ENCODE peak calls at places on chromosomes 6 and 20, in five cellular contexts. G, F, Q, L and P are unnamed samples.
A peak's percentile ranks its signal among the peaks of the same experiment; 100 is the strongest.

GRCh38 chr20:10558635-10559187 is 115.1 kb downstream of the JAG1 start:
- DNase-seq in F (peak; percentile 44), G (no peak), L (no peak), Q (no peak), P (no peak)

GRCh38 chr6:28811873-28812272 is 111.9 kb downstream of the TRIM27 start:
- DNase-seq in L (no peak), F (peak; percentile 54), G (no peak), Q (no peak), P (no peak)

GRCh38 chr6:43926644-43927524 is 156.9 kb downstream of the VEGFA start:
- DNase-seq in L (peak; percentile 79), F (peak; percentile 29), G (peak; percentile 99), Q (no peak), P (peak; percentile 37)

GRCh38 chr6:137423444-137424168 is 70.6 kb downstream of the OLIG3 start:
- DNase-seq in Q (no peak), G (no peak), F (no peak), L (no peak), P (no peak)

GRCh38 chr6:143999406-143999805 is 8.7 kb downstream of the PLAGL1 start:
- DNase-seq in L (no peak), F (no peak), Q (no peak), G (no peak), P (no peak)

GRCh38 chr6:89888138-89888514 is 6.1 kb upstream of the GJA10 start:
- DNase-seq in L (no peak), G (no peak), F (no peak), Q (no peak), P (no peak)

GRCh38 chr6:137271245-137272183 is 52.3 kb upstream of the IFNGR1 start:
- DNase-seq in G (no peak), Q (no peak), L (no peak), F (peak; percentile 60), P (peak; percentile 22)

GRCh38 chr20:61806995-61807394 is 258.7 kb downstream of the TAF4 start:
- DNase-seq in L (no peak), F (no peak), Q (no peak), G (no peak), P (no peak)

GRCh38 chr6:154457046-154457713 is 53.3 kb downstream of the CNKSR3 start:
- DNase-seq in F (no peak), L (no peak), G (no peak), Q (no peak), P (no peak)

GRCh38 chr20:51446656-51447055 is 95.9 kb downstream of the NFATC2 start:
- DNase-seq in Q (no peak), F (peak; percentile 86), G (no peak), L (peak; percentile 86), P (peak; percentile 98)

GRCh38 chr20:15708984-15709598 is 864.2 kb downstream of the KIF16B start:
- DNase-seq in G (peak; percentile 23), Q (no peak), F (peak; percentile 59), L (peak; percentile 15), P (no peak)

GRCh38 chr6:33987531-33988021 is 158.3 kb downstream of the GRM4 start:
- DNase-seq in F (no peak), Q (no peak), L (no peak), G (no peak), P (no peak)

GRCh38 chr6:24439858-24440539 is 37.3 kb downstream of the MRS2 start:
- DNase-seq in G (peak; percentile 3), Q (no peak), F (no peak), L (no peak), P (no peak)

GRCh38 chr20:31581391-31581790 is 23.7 kb upstream of the ID1 start:
- DNase-seq in F (no peak), G (no peak), L (no peak), Q (no peak), P (no peak)

GRCh38 chr6:148528292-148528691 is 185.7 kb downstream of the SASH1 start:
- DNase-seq in L (no peak), F (no peak), G (no peak), Q (no peak), P (no peak)

GRCh38 chr6:1870267-1870666 is 260.6 kb downstream of the FOXC1 start:
- DNase-seq in F (no peak), G (no peak), Q (no peak), L (no peak), P (no peak)

GRCh38 chr6:50707652-50708325 is 5.5 kb upstream of the TFAP2D start:
- DNase-seq in Q (peak; percentile 73), F (no peak), L (no peak), G (no peak), P (no peak)

GRCh38 chr6:11210386-11211138 is 21.9 kb downstream of the NEDD9 start:
- DNase-seq in F (no peak), G (no peak), L (no peak), Q (no peak), P (no peak)

GRCh38 chr6:129893513-129894098 is 32.5 kb upstream of the TMEM244 start:
- DNase-seq in G (no peak), Q (no peak), L (no peak), F (peak; percentile 11), P (no peak)

GRCh38 chr20:47799116-47799715 is 13.9 kb upstream of the SULF2 start:
- DNase-seq in F (no peak), L (no peak), Q (no peak), G (no peak), P (no peak)

GRCh38 chr6:52557389-52558265 is 19.2 kb downstream of the TRAM2 start:
- DNase-seq in F (no peak), G (no peak), L (no peak), Q (no peak), P (no peak)

GRCh38 chr20:38204936-38205435 is 39.9 kb upstream of the TGM2 start:
- DNase-seq in Q (no peak), L (no peak), G (no peak), F (no peak), P (no peak)

GRCh38 chr20:63062188-63063140 is 55.7 kb upstream of the BHLHE23 start:
- DNase-seq in Q (no peak), G (no peak), F (no peak), L (no peak), P (no peak)

GRCh38 chr6:56759521-56759920 is 116.8 kb upstream of the DST start:
- DNase-seq in L (no peak), F (no peak), G (no peak), Q (no peak), P (no peak)

GRCh38 chr20:53866787-53867740 is 203.3 kb downstream of the BCAS1 start:
- DNase-seq in G (peak; percentile 6), L (no peak), F (no peak), Q (no peak), P (no peak)

GRCh38 chr6:114740547-114740946 is 397.7 kb upstream of the HS3ST5 start:
- DNase-seq in G (no peak), L (no peak), Q (no peak), F (no peak), P (no peak)

GRCh38 chr20:38730989-38731737 is 6.9 kb downstream of the SLC32A1 start:
- DNase-seq in Q (no peak), L (peak; percentile 78), F (peak; percentile 79), G (peak; percentile 76), P (peak; percentile 91)

GRCh38 chr6:129419324-129419723 is 290.7 kb downstream of the ARHGAP18 start:
- DNase-seq in G (no peak), L (no peak), F (no peak), Q (no peak), P (no peak)

GRCh38 chr20:15022921-15023320 is 685.5 kb upstream of the FLRT3 start:
- DNase-seq in F (no peak), L (no peak), Q (no peak), G (no peak), P (no peak)

GRCh38 chr6:50272611-50273010 is 222.9 kb upstream of the DEFB112 start:
- DNase-seq in Q (no peak), G (no peak), F (no peak), L (no peak), P (peak; percentile 19)

GRCh38 chr6:163296835-163297519 is 117.5 kb upstream of the QKI start:
- DNase-seq in Q (no peak), F (no peak), G (no peak), L (no peak), P (no peak)

GRCh38 chr6:132687306-132687705 is 26.5 kb downstream of the VNN1 start:
- DNase-seq in F (peak; percentile 58), Q (no peak), G (no peak), L (peak; percentile 7), P (peak; percentile 25)

GRCh38 chr6:154961141-154961540 is 34.0 kb upstream of the TIAM2 start:
- DNase-seq in G (no peak), F (no peak), Q (no peak), L (no peak), P (no peak)

GRCh38 chr6:71513036-71513435 is 224.4 kb downstream of the OGFRL1 start:
- DNase-seq in F (no peak), L (no peak), Q (no peak), G (no peak), P (no peak)

GRCh38 chr6:155301867-155302266 is 12.4 kb downstream of the TFB1M start:
- DNase-seq in Q (no peak), F (no peak), L (no peak), G (no peak), P (no peak)

GRCh38 chr6:144543006-144543871 is 258.1 kb downstream of the UTRN start:
- DNase-seq in F (no peak), G (no peak), Q (no peak), L (peak; percentile 28), P (peak; percentile 48)

GRCh38 chr20:37288091-37288490 is 1.4 kb upstream of the MANBAL start:
- DNase-seq in F (no peak), G (no peak), L (no peak), Q (peak; percentile 38), P (no peak)

GRCh38 chr6:95518630-95519227 is 58.6 kb upstream of the MANEA start:
- DNase-seq in Q (no peak), L (peak; percentile 1), G (no peak), F (no peak), P (no peak)